ENCODE peak calls at places on chromosomes 12 and 14, in ten cellular contexts. O is neural progenitor cell, T is foreskin fibroblast, L is pancreas, K is kidney epithelial cell, B is suprapubic skin, Y is fibroblast of mammary gland, A is thoracic aorta, P is astrocyte, S is ascending aorta. C is an unnamed sample.

GRCh38 chr12:2902287-2902880 is 11.7 kb downstream of the TULP3 start:
- DNase-seq in O (no peak), T (no peak), L (no peak), K (no peak), B (no peak), Y (peak; percentile 23), A (no peak), P (peak; percentile 29), S (no peak), C (peak; percentile 38)

GRCh38 chr12:38282886-38283285 is 33.7 kb upstream of the ALG10B start:
- DNase-seq in O (no peak), T (no peak), L (no peak), K (peak; percentile 37), B (no peak), Y (no peak), A (no peak), P (no peak), S (no peak), C (no peak)

GRCh38 chr12:76329163-76329562 is 19.1 kb downstream of the BBS10 start:
- DNase-seq in O (no peak), T (peak; percentile 93), L (no peak), K (no peak), B (no peak), Y (peak; percentile 80), A (no peak), P (peak; percentile 96), S (no peak), C (peak; percentile 92)

GRCh38 chr14:64779472-64779871 is 75.2 kb downstream of the PLEKHG3 start:
- DNase-seq in O (no peak), T (no peak), L (peak; percentile 49), K (no peak), B (no peak), Y (no peak), A (no peak), P (no peak), S (no peak), C (no peak)

GRCh38 chr14:39230416-39230815 is 3.3 kb upstream of the MIA2 start:
- DNase-seq in O (no peak), T (peak; percentile 44), L (no peak), K (no peak), B (no peak), Y (peak; percentile 52), A (no peak), P (no peak), S (no peak), C (peak; percentile 11)

GRCh38 chr12:15858348-15858747 is 23.8 kb upstream of the STRAP start:
- DNase-seq in O (peak; percentile 20), T (no peak), L (no peak), K (no peak), B (no peak), Y (no peak), A (no peak), P (no peak), S (no peak), C (no peak)

GRCh38 chr14:77848031-77848430 is 48.1 kb downstream of the ADCK1 start:
- DNase-seq in O (no peak), T (peak; percentile 50), L (no peak), K (peak; percentile 31), B (no peak), Y (peak; percentile 61), A (no peak), P (no peak), S (no peak), C (peak; percentile 83)

GRCh38 chr14:33567003-33567735 is 383.7 kb downstream of the EGLN3 start:
- DNase-seq in O (no peak), T (peak; percentile 13), L (no peak), K (no peak), B (no peak), Y (no peak), A (no peak), P (peak; percentile 50), S (no peak), C (no peak)

GRCh38 chr14:70514168-70515069 is 20.4 kb downstream of the ADAM20 start:
- DNase-seq in O (no peak), T (no peak), L (no peak), K (no peak), B (no peak), Y (no peak), A (no peak), P (no peak), S (no peak), C (no peak)

GRCh38 chr14:23423657-23424056 is 11.8 kb downstream of the MYH7 start:
- DNase-seq in O (no peak), T (no peak), L (no peak), K (no peak), B (no peak), Y (no peak), A (no peak), P (no peak), S (no peak), C (no peak)

GRCh38 chr12:107242189-107242588 is 148.8 kb upstream of the CRY1 start:
- DNase-seq in O (no peak), T (peak; percentile 18), L (no peak), K (no peak), B (no peak), Y (no peak), A (no peak), P (peak; percentile 15), S (no peak), C (no peak)

GRCh38 chr14:74656964-74657363 is 44.9 kb upstream of the LTBP2 start:
- DNase-seq in O (no peak), T (no peak), L (no peak), K (no peak), B (no peak), Y (no peak), A (no peak), P (no peak), S (no peak), C (no peak)

GRCh38 chr12:18428416-18428815 is 167.1 kb downstream of the PIK3C2G start:
- DNase-seq in O (no peak), T (no peak), L (no peak), K (peak; percentile 23), B (no peak), Y (no peak), A (no peak), P (peak; percentile 11), S (no peak), C (peak; percentile 10)

GRCh38 chr12:48193623-48194022 is 9.5 kb downstream of the OR10AD1 start:
- DNase-seq in O (no peak), T (no peak), L (no peak), K (no peak), B (no peak), Y (no peak), A (no peak), P (no peak), S (no peak), C (no peak)

DNA sequence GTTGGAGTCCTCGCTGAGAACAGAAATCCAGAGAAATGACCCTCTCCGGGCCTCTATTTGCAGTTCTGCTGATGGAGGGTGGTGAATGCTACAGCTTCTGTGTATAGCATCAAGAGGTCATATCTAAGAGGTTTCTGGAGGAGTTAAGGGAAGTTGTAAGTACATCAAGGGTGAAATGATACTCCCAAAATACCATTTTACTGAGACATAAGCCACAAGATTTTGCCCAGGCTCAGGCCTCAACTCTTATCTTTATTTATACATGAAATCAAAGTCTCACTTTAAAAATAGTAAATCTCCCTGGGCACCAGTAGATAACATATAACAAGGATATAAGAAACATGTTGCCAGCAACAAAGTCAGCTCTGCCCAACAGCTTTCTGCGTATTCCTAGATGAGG is 40.4 kb downstream of the NIN start:
- DNase-seq in O (no peak), T (peak; percentile 48), L (no peak), K (no peak), B (no peak), Y (no peak), A (no peak), P (peak; percentile 64), S (no peak), C (no peak)
- H3K4me3 ChIP-seq in O (no peak overlapping the region), T (no peak overlapping the region), L (no peak overlapping the region), K (no peak overlapping the region), B (no peak overlapping the region), Y (no peak overlapping the region), A (no peak overlapping the region), P (no peak overlapping the region), S (no peak overlapping the region), C (no peak overlapping the region)

GRCh38 chr12:81797100-81797499 is 38.0 kb upstream of the PPFIA2 start:
- DNase-seq in O (peak; percentile 38), T (peak; percentile 4), L (no peak), K (no peak), B (no peak), Y (peak; percentile 34), A (no peak), P (no peak), S (no peak), C (no peak)
- TF ChIP-seq CTCF in O (peak; percentile 67), T (no peak), L (peak; percentile 17), K (peak; percentile 35), B (no peak), Y (peak; percentile 56), A (no peak), P (peak; percentile 52), S (no peak), C (peak; percentile 47)

DNA sequence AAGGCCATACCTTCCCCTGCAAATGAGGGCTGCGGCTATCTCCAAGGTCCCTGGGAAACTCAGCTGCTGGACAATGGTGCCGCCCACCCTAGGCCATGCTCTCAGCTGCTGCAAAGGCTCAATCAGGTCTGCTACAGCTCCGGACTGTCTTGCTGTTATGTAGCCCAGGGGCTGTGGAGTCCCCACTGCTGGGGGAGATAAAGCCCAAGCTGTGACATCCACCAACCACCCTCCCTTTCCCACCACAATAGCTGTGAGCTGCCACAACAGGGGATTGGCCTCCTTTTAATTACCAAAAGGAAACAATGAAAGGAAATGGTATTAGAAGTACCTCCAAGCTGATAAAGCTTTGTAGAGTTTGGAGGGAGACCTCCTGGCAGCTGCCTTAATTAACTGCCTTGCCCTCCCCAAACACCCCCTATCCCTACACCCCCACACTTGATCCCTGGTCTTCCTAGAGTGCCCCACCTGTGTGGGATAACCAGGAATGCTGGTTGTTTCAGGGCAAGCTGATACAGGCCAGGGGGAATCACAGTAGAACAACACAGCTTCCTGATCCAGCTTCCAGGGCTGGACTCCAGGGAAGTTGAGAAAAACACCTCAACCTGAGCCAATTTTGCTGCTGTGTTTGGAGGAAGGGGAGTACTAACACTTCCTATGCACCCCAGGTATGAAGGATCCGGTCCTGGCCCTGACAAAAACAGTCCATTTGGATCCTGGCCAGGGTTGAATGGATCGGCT is at the start of gene VWF:
- DNase-seq in O (peak; percentile 75), T (no peak), L (no peak), K (no peak), B (peak; percentile 42), Y (no peak), A (no peak), P (no peak), S (no peak), C (no peak)
- H3K4me3 ChIP-seq in O (peak within 1 kb of the TSS; percentile 17), T (no peak within 1 kb of the TSS), L (no peak within 1 kb of the TSS), K (no peak within 1 kb of the TSS), B (peak within 1 kb of the TSS; percentile 36), Y (no peak within 1 kb of the TSS), A (peak within 1 kb of the TSS; percentile 15), P (no peak within 1 kb of the TSS), S (no peak within 1 kb of the TSS), C (no peak within 1 kb of the TSS)

GRCh38 chr12:62761658-62762057 is 173.3 kb downstream of the PPM1H start:
- DNase-seq in O (no peak), T (peak; percentile 61), L (no peak), K (no peak), B (no peak), Y (peak; percentile 90), A (no peak), P (no peak), S (no peak), C (peak; percentile 50)
- TF ChIP-seq CTCF in O (no peak), T (no peak), L (no peak), K (no peak), B (no peak), Y (no peak), A (no peak), P (no peak), S (no peak), C (no peak)